ENCODE peak calls at places on chromosome 12, in six cellular contexts. One of them, this sample, is unnamed.

GRCh38 chr12:32549675-32550079 is 129.4 kb upstream of the DNM1L start:
- DNase-seq in epithelial cell of proximal tubule: no peak
- DNase-seq in lung: no peak
- DNase-seq in CD8-positive, alpha-beta T cell: no peak
- DNase-seq in mesothelial cell of epicardium: no peak
- DNase-seq in pancreas: no peak
- DNase-seq in this sample: no peak

GRCh38 chr12:56338643-56339422 is at the start of gene IL23A:
- DNase-seq in epithelial cell of proximal tubule: no peak
- DNase-seq in lung: no peak
- DNase-seq in CD8-positive, alpha-beta T cell: peak
- DNase-seq in mesothelial cell of epicardium: no peak
- DNase-seq in pancreas: no peak
- DNase-seq in this sample: peak

GRCh38 chr12:7369274-7369729 is 65.4 kb downstream of the ACSM4 start:
- DNase-seq in epithelial cell of proximal tubule: no peak
- DNase-seq in lung: no peak
- DNase-seq in CD8-positive, alpha-beta T cell: no peak
- DNase-seq in mesothelial cell of epicardium: no peak
- DNase-seq in pancreas: no peak
- DNase-seq in this sample: no peak

GRCh38 chr12:104579716-104580495 is 123.2 kb downstream of the CHST11 start:
- DNase-seq in epithelial cell of proximal tubule: no peak
- DNase-seq in lung: no peak
- DNase-seq in CD8-positive, alpha-beta T cell: no peak
- DNase-seq in mesothelial cell of epicardium: no peak
- DNase-seq in pancreas: no peak
- DNase-seq in this sample: no peak

GRCh38 chr12:88242161-88242925 is 100.2 kb downstream of the TMTC3 start:
- DNase-seq in epithelial cell of proximal tubule: peak
- DNase-seq in lung: no peak
- DNase-seq in CD8-positive, alpha-beta T cell: no peak
- DNase-seq in mesothelial cell of epicardium: no peak
- DNase-seq in pancreas: no peak
- DNase-seq in this sample: peak

GRCh38 chr12:33752854-33753253 is 269.4 kb upstream of the ALG10 start:
- DNase-seq in epithelial cell of proximal tubule: no peak
- DNase-seq in lung: no peak
- DNase-seq in CD8-positive, alpha-beta T cell: no peak
- DNase-seq in mesothelial cell of epicardium: no peak
- DNase-seq in pancreas: no peak
- DNase-seq in this sample: no peak

GRCh38 chr12:27434673-27435565 is 11.6 kb upstream of the SMCO2 start:
- DNase-seq in epithelial cell of proximal tubule: no peak
- DNase-seq in lung: no peak
- DNase-seq in CD8-positive, alpha-beta T cell: peak
- DNase-seq in mesothelial cell of epicardium: no peak
- DNase-seq in pancreas: no peak
- DNase-seq in this sample: no peak

GRCh38 chr12:93011100-93011499 is 82.0 kb upstream of the EEA1 start:
- DNase-seq in epithelial cell of proximal tubule: no peak
- DNase-seq in lung: no peak
- DNase-seq in CD8-positive, alpha-beta T cell: no peak
- DNase-seq in mesothelial cell of epicardium: no peak
- DNase-seq in pancreas: no peak
- DNase-seq in this sample: no peak

GRCh38 chr12:104464899-104465298 is 8.2 kb downstream of the CHST11 start:
- DNase-seq in epithelial cell of proximal tubule: no peak
- DNase-seq in lung: peak
- DNase-seq in CD8-positive, alpha-beta T cell: no peak
- DNase-seq in mesothelial cell of epicardium: no peak
- DNase-seq in pancreas: no peak
- DNase-seq in this sample: no peak

GRCh38 chr12:50537538-50537919 is 32.7 kb downstream of the DIP2B start:
- DNase-seq in epithelial cell of proximal tubule: no peak
- DNase-seq in lung: no peak
- DNase-seq in CD8-positive, alpha-beta T cell: no peak
- DNase-seq in mesothelial cell of epicardium: no peak
- DNase-seq in pancreas: no peak
- DNase-seq in this sample: no peak

GRCh38 chr12:89674326-89674942 is 34.2 kb downstream of the ATP2B1 start:
- DNase-seq in epithelial cell of proximal tubule: no peak
- DNase-seq in lung: no peak
- DNase-seq in CD8-positive, alpha-beta T cell: no peak
- DNase-seq in mesothelial cell of epicardium: no peak
- DNase-seq in pancreas: no peak
- DNase-seq in this sample: no peak

GRCh38 chr12:86931714-86932113 is 675.5 kb upstream of the MGAT4C start:
- DNase-seq in epithelial cell of proximal tubule: no peak
- DNase-seq in lung: no peak
- DNase-seq in CD8-positive, alpha-beta T cell: no peak
- DNase-seq in mesothelial cell of epicardium: no peak
- DNase-seq in pancreas: no peak
- DNase-seq in this sample: no peak

GRCh38 chr12:58804749-58805148 is 115.6 kb downstream of the LRIG3 start:
- DNase-seq in epithelial cell of proximal tubule: no peak
- DNase-seq in lung: no peak
- DNase-seq in CD8-positive, alpha-beta T cell: no peak
- DNase-seq in mesothelial cell of epicardium: no peak
- DNase-seq in pancreas: no peak
- DNase-seq in this sample: no peak

GRCh38 chr12:98469108-98469507 is 46.3 kb upstream of the TMPO start:
- DNase-seq in epithelial cell of proximal tubule: no peak
- DNase-seq in lung: no peak
- DNase-seq in CD8-positive, alpha-beta T cell: no peak
- DNase-seq in mesothelial cell of epicardium: no peak
- DNase-seq in pancreas: no peak
- DNase-seq in this sample: no peak

GRCh38 chr12:16685107-16685506 is 79.1 kb upstream of the LMO3 start:
- DNase-seq in epithelial cell of proximal tubule: no peak
- DNase-seq in lung: no peak
- DNase-seq in CD8-positive, alpha-beta T cell: no peak
- DNase-seq in mesothelial cell of epicardium: no peak
- DNase-seq in pancreas: no peak
- DNase-seq in this sample: no peak

GRCh38 chr12:115984607-115985006 is 292.9 kb downstream of the MED13L start:
- DNase-seq in epithelial cell of proximal tubule: no peak
- DNase-seq in lung: no peak
- DNase-seq in CD8-positive, alpha-beta T cell: no peak
- DNase-seq in mesothelial cell of epicardium: no peak
- DNase-seq in pancreas: no peak
- DNase-seq in this sample: no peak

GRCh38 chr12:90501412-90501811 is 453.6 kb downstream of the CCER1 start:
- DNase-seq in epithelial cell of proximal tubule: no peak
- DNase-seq in lung: no peak
- DNase-seq in CD8-positive, alpha-beta T cell: no peak
- DNase-seq in mesothelial cell of epicardium: no peak
- DNase-seq in pancreas: no peak
- DNase-seq in this sample: no peak

GRCh38 chr12:31620311-31620710 is 29.4 kb upstream of the DENND5B start:
- DNase-seq in epithelial cell of proximal tubule: no peak
- DNase-seq in lung: no peak
- DNase-seq in CD8-positive, alpha-beta T cell: no peak
- DNase-seq in mesothelial cell of epicardium: no peak
- DNase-seq in pancreas: no peak
- DNase-seq in this sample: no peak

GRCh38 chr12:47808049-47808448 is 11.7 kb downstream of the HDAC7 start:
- DNase-seq in epithelial cell of proximal tubule: no peak
- DNase-seq in lung: peak
- DNase-seq in CD8-positive, alpha-beta T cell: peak
- DNase-seq in mesothelial cell of epicardium: no peak
- DNase-seq in pancreas: no peak
- DNase-seq in this sample: no peak

GRCh38 chr12:127214196-127214595 is 1052.8 kb upstream of the TMEM132C start:
- DNase-seq in epithelial cell of proximal tubule: no peak
- DNase-seq in lung: no peak
- DNase-seq in CD8-positive, alpha-beta T cell: no peak
- DNase-seq in mesothelial cell of epicardium: no peak
- DNase-seq in pancreas: no peak
- DNase-seq in this sample: no peak

GRCh38 chr12:15794196-15794595 is 5.0 kb upstream of the EPS8 start:
- DNase-seq in epithelial cell of proximal tubule: no peak
- DNase-seq in lung: no peak
- DNase-seq in CD8-positive, alpha-beta T cell: no peak
- DNase-seq in mesothelial cell of epicardium: no peak
- DNase-seq in pancreas: no peak
- DNase-seq in this sample: no peak

GRCh38 chr12:53729659-53730058 is 2.4 kb upstream of the CALCOCO1 start:
- DNase-seq in epithelial cell of proximal tubule: no peak
- DNase-seq in lung: no peak
- DNase-seq in CD8-positive, alpha-beta T cell: no peak
- DNase-seq in mesothelial cell of epicardium: no peak
- DNase-seq in pancreas: no peak
- DNase-seq in this sample: no peak

GRCh38 chr12:52151859-52152783 is 39.7 kb downstream of the KRT80 start:
- DNase-seq in epithelial cell of proximal tubule: no peak
- DNase-seq in lung: peak
- DNase-seq in CD8-positive, alpha-beta T cell: peak
- DNase-seq in mesothelial cell of epicardium: peak
- DNase-seq in pancreas: peak
- DNase-seq in this sample: no peak

GRCh38 chr12:106281056-106281782 is 21.3 kb upstream of the TCP11L2 start:
- DNase-seq in epithelial cell of proximal tubule: no peak
- DNase-seq in lung: no peak
- DNase-seq in CD8-positive, alpha-beta T cell: no peak
- DNase-seq in mesothelial cell of epicardium: no peak
- DNase-seq in pancreas: no peak
- DNase-seq in this sample: no peak

GRCh38 chr12:24025153-24025798 is 75.8 kb upstream of the SOX5 start:
- DNase-seq in epithelial cell of proximal tubule: no peak
- DNase-seq in lung: no peak
- DNase-seq in CD8-positive, alpha-beta T cell: no peak
- DNase-seq in mesothelial cell of epicardium: no peak
- DNase-seq in pancreas: no peak
- DNase-seq in this sample: no peak
- TF ChIP-seq CTCF in epithelial cell of proximal tubule: peak
- TF ChIP-seq CTCF in lung: no peak
- TF ChIP-seq CTCF in CD8-positive, alpha-beta T cell: no peak
- TF ChIP-seq CTCF in mesothelial cell of epicardium: no peak
- TF ChIP-seq CTCF in pancreas: peak
- TF ChIP-seq CTCF in this sample: peak

DNA sequence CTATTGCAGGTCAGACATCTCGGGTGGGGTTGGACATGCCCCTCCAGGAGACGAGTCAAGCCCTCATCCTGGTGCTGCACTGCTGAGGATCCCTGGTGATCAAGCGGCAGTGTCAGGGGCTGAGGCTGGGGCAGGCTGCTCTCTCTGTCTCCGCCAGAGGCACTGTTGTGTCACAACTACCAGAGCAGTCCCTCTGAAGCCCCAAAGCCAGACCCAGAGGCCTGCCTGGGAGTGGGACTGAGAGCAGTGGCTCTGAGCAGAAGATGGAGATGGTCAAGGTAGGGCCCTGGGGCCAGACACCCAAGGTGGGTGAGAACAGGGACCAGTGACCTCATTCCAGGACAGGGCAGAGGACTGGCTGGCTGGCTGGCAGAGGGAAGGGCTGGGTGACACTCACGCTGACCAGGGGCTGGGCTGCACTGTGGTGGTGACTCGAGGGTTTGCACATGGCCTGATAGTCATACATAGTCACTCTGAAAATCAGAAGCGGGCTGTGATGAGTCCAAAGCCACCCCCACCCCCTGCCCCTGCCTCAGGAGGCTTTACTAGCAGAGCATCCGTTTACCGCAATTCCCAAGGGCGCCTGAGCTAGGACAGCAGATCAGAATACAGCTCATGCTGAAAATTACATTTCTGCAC is 19.6 kb upstream of the LRTM2 start:
- DNase-seq in epithelial cell of proximal tubule: no peak
- DNase-seq in lung: no peak
- DNase-seq in CD8-positive, alpha-beta T cell: peak
- DNase-seq in mesothelial cell of epicardium: no peak
- DNase-seq in pancreas: no peak
- DNase-seq in this sample: no peak
- TF ChIP-seq CTCF in epithelial cell of proximal tubule: peak
- TF ChIP-seq CTCF in lung: peak
- TF ChIP-seq CTCF in CD8-positive, alpha-beta T cell: no peak
- TF ChIP-seq CTCF in mesothelial cell of epicardium: no peak
- TF ChIP-seq CTCF in pancreas: no peak
- TF ChIP-seq CTCF in this sample: peak

GRCh38 chr12:69608114-69608513 is 2.6 kb downstream of the LRRC10 start:
- DNase-seq in epithelial cell of proximal tubule: no peak
- DNase-seq in lung: no peak
- DNase-seq in CD8-positive, alpha-beta T cell: no peak
- DNase-seq in mesothelial cell of epicardium: no peak
- DNase-seq in pancreas: no peak
- DNase-seq in this sample: no peak

GRCh38 chr12:69610126-69610525 is 581 bp downstream of the LRRC10 start:
- DNase-seq in epithelial cell of proximal tubule: no peak
- DNase-seq in lung: no peak
- DNase-seq in CD8-positive, alpha-beta T cell: no peak
- DNase-seq in mesothelial cell of epicardium: no peak
- DNase-seq in pancreas: no peak
- DNase-seq in this sample: no peak

GRCh38 chr12:69616025-69616424 is 5.3 kb upstream of the LRRC10 start:
- DNase-seq in epithelial cell of proximal tubule: no peak
- DNase-seq in lung: no peak
- DNase-seq in CD8-positive, alpha-beta T cell: no peak
- DNase-seq in mesothelial cell of epicardium: no peak
- DNase-seq in pancreas: no peak
- DNase-seq in this sample: no peak

GRCh38 chr12:69613351-69613750 is 2.6 kb upstream of the LRRC10 start:
- DNase-seq in epithelial cell of proximal tubule: no peak
- DNase-seq in lung: no peak
- DNase-seq in CD8-positive, alpha-beta T cell: no peak
- DNase-seq in mesothelial cell of epicardium: no peak
- DNase-seq in pancreas: no peak
- DNase-seq in this sample: no peak

GRCh38 chr12:69610729-69611128 is at the start of gene LRRC10:
- DNase-seq in epithelial cell of proximal tubule: no peak
- DNase-seq in lung: no peak
- DNase-seq in CD8-positive, alpha-beta T cell: no peak
- DNase-seq in mesothelial cell of epicardium: no peak
- DNase-seq in pancreas: no peak
- DNase-seq in this sample: no peak
- TF ChIP-seq CTCF in epithelial cell of proximal tubule: no peak
- TF ChIP-seq CTCF in lung: no peak
- TF ChIP-seq CTCF in CD8-positive, alpha-beta T cell: no peak
- TF ChIP-seq CTCF in mesothelial cell of epicardium: no peak
- TF ChIP-seq CTCF in pancreas: no peak
- TF ChIP-seq CTCF in this sample: no peak

GRCh38 chr12:70576341-70577282 is 60.6 kb downstream of the PTPRB start:
- DNase-seq in epithelial cell of proximal tubule: no peak
- DNase-seq in lung: no peak
- DNase-seq in CD8-positive, alpha-beta T cell: no peak
- DNase-seq in mesothelial cell of epicardium: no peak
- DNase-seq in pancreas: no peak
- DNase-seq in this sample: peak

GRCh38 chr12:70583251-70583650 is 54.0 kb downstream of the PTPRB start:
- DNase-seq in epithelial cell of proximal tubule: no peak
- DNase-seq in lung: no peak
- DNase-seq in CD8-positive, alpha-beta T cell: no peak
- DNase-seq in mesothelial cell of epicardium: no peak
- DNase-seq in pancreas: no peak
- DNase-seq in this sample: no peak

GRCh38 chr12:70571705-70572269 is 65.4 kb downstream of the PTPRB start:
- DNase-seq in epithelial cell of proximal tubule: no peak
- DNase-seq in lung: no peak
- DNase-seq in CD8-positive, alpha-beta T cell: no peak
- DNase-seq in mesothelial cell of epicardium: no peak
- DNase-seq in pancreas: no peak
- DNase-seq in this sample: no peak

GRCh38 chr12:70581199-70581598 is 56.0 kb downstream of the PTPRB start:
- DNase-seq in epithelial cell of proximal tubule: no peak
- DNase-seq in lung: no peak
- DNase-seq in CD8-positive, alpha-beta T cell: no peak
- DNase-seq in mesothelial cell of epicardium: no peak
- DNase-seq in pancreas: no peak
- DNase-seq in this sample: no peak

GRCh38 chr12:70577283-70577634 is 60.0 kb downstream of the PTPRB start:
- DNase-seq in epithelial cell of proximal tubule: no peak
- DNase-seq in lung: no peak
- DNase-seq in CD8-positive, alpha-beta T cell: no peak
- DNase-seq in mesothelial cell of epicardium: no peak
- DNase-seq in pancreas: no peak
- DNase-seq in this sample: no peak
- TF ChIP-seq CTCF in epithelial cell of proximal tubule: no peak
- TF ChIP-seq CTCF in lung: no peak
- TF ChIP-seq CTCF in CD8-positive, alpha-beta T cell: no peak
- TF ChIP-seq CTCF in mesothelial cell of epicardium: no peak
- TF ChIP-seq CTCF in pancreas: no peak
- TF ChIP-seq CTCF in this sample: no peak